ENCODE peak calls at places on chromosome 5, in nine cellular contexts. M is ovary, Z is tibial nerve, D is sigmoid colon, G is esophagus squamous epithelium, C is H1, T is vagina, Q is HepG2, J is heart left ventricle. P is an unnamed sample.

GRCh38 chr5:107567901-107568671 is 102.7 kb downstream of the EFNA5 start:
- DNase-seq in M (no peak), Z (no peak), D (no peak), G (no peak), C (no peak), T (no peak), Q (no peak), J (no peak), P (no peak)

GRCh38 chr5:122180146-122180712 is 50.9 kb downstream of the ZNF474 start:
- DNase-seq in M (no peak), Z (no peak), D (no peak), G (no peak), C (no peak), T (no peak), Q (no peak), J (no peak), P (no peak)

GRCh38 chr5:132411382-132411925 is 41.9 kb downstream of the SLC22A5 start:
- DNase-seq in M (peak; percentile 56), Z (no peak), D (no peak), G (no peak), C (no peak), T (no peak), Q (no peak), J (no peak), P (peak; percentile 68)

GRCh38 chr5:6634327-6634713 is 1.1 kb downstream of the SRD5A1 start:
- DNase-seq in M (no peak), Z (no peak), D (no peak), G (no peak), C (no peak), T (no peak), Q (no peak), J (no peak), P (no peak)

GRCh38 chr5:53877243-53877642 is 316.8 kb downstream of the NDUFS4 start:
- DNase-seq in M (no peak), Z (no peak), D (no peak), G (no peak), C (no peak), T (no peak), Q (no peak), J (no peak), P (no peak)

GRCh38 chr5:60365001-60365400 is 335.0 kb downstream of the DEPDC1B start:
- DNase-seq in M (no peak), Z (no peak), D (no peak), G (no peak), C (no peak), T (no peak), Q (no peak), J (no peak), P (no peak)

GRCh38 chr5:5652181-5652580 is 229.7 kb downstream of the ICE1 start:
- DNase-seq in M (no peak), Z (no peak), D (no peak), G (no peak), C (no peak), T (no peak), Q (no peak), J (no peak), P (no peak)

GRCh38 chr5:61178702-61179101 is 16.4 kb upstream of the SMIM15 start:
- DNase-seq in M (no peak), Z (no peak), D (no peak), G (no peak), C (no peak), T (no peak), Q (no peak), J (no peak), P (no peak)

GRCh38 chr5:66643383-66643782 is 47.2 kb downstream of the MAST4 start:
- DNase-seq in M (no peak), Z (no peak), D (no peak), G (no peak), C (no peak), T (no peak), Q (no peak), J (no peak), P (no peak)

GRCh38 chr5:151745071-151745705 is 13.2 kb downstream of the ATOX1 start:
- DNase-seq in M (no peak), Z (peak; percentile 40), D (peak; percentile 89), G (peak; percentile 10), C (no peak), T (no peak), Q (no peak), J (peak; percentile 26), P (peak; percentile 91)

GRCh38 chr5:37738057-37738691 is 101.7 kb downstream of the GDNF start:
- DNase-seq in M (no peak), Z (no peak), D (no peak), G (no peak), C (no peak), T (no peak), Q (peak; percentile 16), J (no peak), P (no peak)

GRCh38 chr5:50712479-50712878 is 46.0 kb downstream of the PARP8 start:
- DNase-seq in M (no peak), Z (no peak), D (no peak), G (no peak), C (no peak), T (no peak), Q (no peak), J (no peak), P (no peak)

GRCh38 chr5:149320791-149321330 is 24.4 kb upstream of the GRPEL2 start:
- DNase-seq in M (peak; percentile 94), Z (peak; percentile 72), D (peak; percentile 92), G (no peak), C (no peak), T (no peak), Q (peak; percentile 94), J (peak; percentile 90), P (peak; percentile 90)

GRCh38 chr5:3993856-3994473 is 398.3 kb downstream of the IRX1 start:
- DNase-seq in M (no peak), Z (peak; percentile 28), D (no peak), G (no peak), C (no peak), T (no peak), Q (no peak), J (peak; percentile 18), P (no peak)

DNA sequence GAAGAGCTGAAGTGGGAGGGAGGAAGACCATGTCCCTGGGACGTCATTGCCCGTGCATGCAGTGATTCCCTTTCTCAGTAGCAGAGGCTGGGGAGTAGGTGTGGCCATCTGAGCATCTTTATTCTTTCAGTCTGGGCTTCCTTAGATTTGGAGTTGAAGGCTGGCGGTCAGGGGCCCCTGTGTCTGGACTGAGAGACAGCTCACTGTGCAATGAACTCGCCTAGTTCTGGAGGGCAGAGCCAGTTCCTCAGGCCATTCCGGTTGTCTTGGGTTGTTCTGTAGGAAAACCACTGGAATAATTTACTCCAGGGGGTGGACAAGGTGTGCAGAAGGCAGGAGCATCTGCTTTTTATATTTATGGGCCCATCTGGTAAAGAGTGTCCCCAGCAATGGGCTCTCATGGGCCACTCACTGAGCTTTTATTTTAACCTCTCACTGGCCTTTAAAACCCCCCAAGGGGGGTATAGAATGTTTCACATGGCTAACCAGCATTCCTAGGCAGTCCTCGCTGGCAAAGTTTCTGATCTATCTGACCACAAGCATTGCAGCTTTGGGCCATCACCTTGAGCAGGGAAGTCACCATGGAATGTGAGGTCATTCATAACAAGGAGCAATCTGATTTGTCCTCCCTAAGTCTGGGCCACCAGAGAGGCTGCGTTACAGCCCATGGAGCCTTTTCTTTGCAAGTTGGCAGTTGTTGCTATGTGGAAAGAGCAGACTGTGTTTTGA is 9.2 kb downstream of the STC2 start:
- DNase-seq in M (no peak), Z (no peak), D (no peak), G (no peak), C (no peak), T (no peak), Q (no peak), J (no peak), P (no peak)
- TF ChIP-seq POLR2A in M (no peak), Z (no peak), D (no peak), G (no peak), C (no peak), T (no peak), Q (no peak), J (no peak), P (no peak)

GRCh38 chr5:179772355-179772754 is 21.4 kb upstream of the LTC4S start:
- DNase-seq in M (no peak), Z (no peak), D (no peak), G (no peak), C (no peak), T (no peak), Q (no peak), J (no peak), P (no peak)
- H3K4me1 ChIP-seq in M (no peaks in the 10 kb centered on the region), Z (no peaks in the 10 kb centered on the region), D (no peaks in the 10 kb centered on the region), G (peaks cover 8% of the 10 kb centered on the region), C (no peaks in the 10 kb centered on the region), T (no peaks in the 10 kb centered on the region), Q (no peaks in the 10 kb centered on the region), J (peaks cover 47% of the 10 kb centered on the region), P (no peaks in the 10 kb centered on the region)

GRCh38 chr5:141039517-141039916 is 11.7 kb upstream of the PCDHB1 start:
- DNase-seq in M (no peak), Z (no peak), D (no peak), G (no peak), C (no peak), T (no peak), Q (no peak), J (no peak), P (no peak)

GRCh38 chr5:141039061-141039460 is 12.1 kb upstream of the PCDHB1 start:
- DNase-seq in M (no peak), Z (no peak), D (no peak), G (no peak), C (no peak), T (no peak), Q (no peak), J (no peak), P (no peak)

GRCh38 chr5:141041427-141041785 is 9.8 kb upstream of the PCDHB1 start:
- DNase-seq in M (no peak), Z (no peak), D (no peak), G (no peak), C (no peak), T (no peak), Q (no peak), J (no peak), P (no peak)

GRCh38 chr5:141040093-141040762 is 10.9 kb upstream of the PCDHB1 start:
- DNase-seq in M (peak; percentile 39), Z (no peak), D (no peak), G (no peak), C (peak; percentile 63), T (no peak), Q (no peak), J (peak; percentile 16), P (peak; percentile 46)

DNA sequence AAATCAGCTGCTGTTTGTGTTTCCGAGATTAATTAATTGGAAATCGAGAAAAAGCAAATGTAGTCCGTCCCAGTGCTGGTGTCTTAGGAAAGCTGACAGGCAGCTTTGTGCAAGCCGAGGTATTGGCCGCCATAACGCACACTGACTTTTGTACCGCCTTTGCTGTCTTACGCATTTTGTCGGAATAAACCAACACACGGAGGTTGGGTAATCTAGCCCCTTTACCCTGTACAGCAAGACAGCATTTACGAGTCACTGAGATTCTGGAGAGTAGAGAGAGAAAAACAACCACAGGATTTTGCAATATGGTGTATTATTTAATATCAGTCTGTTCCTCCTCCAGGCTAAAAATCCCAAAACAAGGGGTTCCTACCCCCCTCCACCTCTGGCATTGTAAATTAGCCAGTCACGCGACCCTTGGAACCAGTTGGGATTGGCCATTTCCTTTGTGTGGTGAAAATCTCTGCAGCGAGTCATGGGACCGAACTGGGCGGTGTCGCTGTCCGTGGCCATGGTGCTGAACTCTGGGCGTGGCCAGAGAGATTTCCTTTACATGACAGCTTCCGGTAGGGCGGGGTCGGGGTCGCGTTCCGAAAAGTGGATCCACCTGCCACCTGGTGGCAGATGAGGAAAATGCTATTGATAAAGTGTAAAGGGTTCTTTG is 10.3 kb upstream of the PCDHB1 start:
- DNase-seq in M (peak; percentile 95), Z (peak; percentile 88), D (peak; percentile 96), G (peak; percentile 11), C (peak; percentile 98), T (no peak), Q (peak; percentile 69), J (peak; percentile 91), P (peak; percentile 85)
- TF ChIP-seq POLR2A in M (no peak), Z (peak; percentile 24), D (peak; percentile 28), G (peak; percentile 12), C (peak; percentile 94), T (no peak), Q (no peak), J (no peak), P (peak; percentile 79)

GRCh38 chr5:178112545-178112944 is 787 bp upstream of the N4BP3 start:
- DNase-seq in M (no peak), Z (no peak), D (no peak), G (no peak), C (no peak), T (no peak), Q (no peak), J (no peak), P (no peak)
- H3K4me1 ChIP-seq in M (no peaks in the 10 kb centered on the region), Z (peaks cover 27% of the 10 kb centered on the region), D (no peaks in the 10 kb centered on the region), G (peaks cover 93% of the 10 kb centered on the region), C (peaks cover 38% of the 10 kb centered on the region), T (peaks cover 36% of the 10 kb centered on the region), Q (peaks cover 15% of the 10 kb centered on the region), J (peaks cover 44% of the 10 kb centered on the region), P (no peaks in the 10 kb centered on the region)

P was measured in right lobe of liver.